ENCODE peak calls at places on chromosomes 16 and 17, in seven cellular contexts. G is heart left ventricle, T is uterus, C is thoracic aorta, X is endodermal cell, J is lung, D is RWPE1. K is an unnamed sample.

GRCh38 chr16:75179208-75179607 is 27.8 kb downstream of the CTRB2 start:
- DNase-seq in G (no peak), T (no peak), C (no peak), X (no peak), J (no peak), D (no peak), K (no peak)

GRCh38 chr17:27378482-27379200 is 77.6 kb upstream of the KSR1 start:
- DNase-seq in G (no peak), T (no peak), C (no peak), X (peak; percentile 20), J (no peak), D (no peak), K (no peak)

GRCh38 chr17:13228225-13228624 is 210.4 kb upstream of the ELAC2 start:
- DNase-seq in G (no peak), T (no peak), C (no peak), X (no peak), J (no peak), D (no peak), K (no peak)

GRCh38 chr16:3878610-3879009 is 1.9 kb downstream of the CREBBP start:
- DNase-seq in G (no peak), T (no peak), C (no peak), X (no peak), J (no peak), D (no peak), K (no peak)

GRCh38 chr16:80158766-80159165 is 382.0 kb upstream of the DYNLRB2 start:
- DNase-seq in G (no peak), T (no peak), C (no peak), X (no peak), J (no peak), D (peak; percentile 72), K (no peak)

GRCh38 chr16:68272501-68273209 is 8.3 kb downstream of the SLC7A6 start:
- DNase-seq in G (no peak), T (no peak), C (no peak), X (peak; percentile 63), J (no peak), D (no peak), K (no peak)

GRCh38 chr17:28643979-28644781 is 778 bp downstream of the BLTP2 start:
- DNase-seq in G (peak; percentile 54), T (no peak), C (no peak), X (peak; percentile 84), J (peak; percentile 64), D (peak; percentile 57), K (no peak)

GRCh38 chr17:30550512-30551273 is 73.5 kb downstream of the GOSR1 start:
- DNase-seq in G (no peak), T (no peak), C (no peak), X (peak; percentile 50), J (no peak), D (peak; percentile 11), K (no peak)

GRCh38 chr16:1877089-1877488 is 5.1 kb upstream of the MEIOB start:
- DNase-seq in G (no peak), T (no peak), C (no peak), X (no peak), J (no peak), D (no peak), K (no peak)

GRCh38 chr17:48506246-48506645 is 24.6 kb downstream of the HOXB1 start:
- DNase-seq in G (no peak), T (no peak), C (no peak), X (no peak), J (no peak), D (no peak), K (no peak)
- H3K27ac ChIP-seq in G (no peak overlapping the region), T (no peak overlapping the region), C (no peak overlapping the region), X (no peak overlapping the region), J (no peak overlapping the region), D (no peak overlapping the region), K (no peak overlapping the region)

DNA sequence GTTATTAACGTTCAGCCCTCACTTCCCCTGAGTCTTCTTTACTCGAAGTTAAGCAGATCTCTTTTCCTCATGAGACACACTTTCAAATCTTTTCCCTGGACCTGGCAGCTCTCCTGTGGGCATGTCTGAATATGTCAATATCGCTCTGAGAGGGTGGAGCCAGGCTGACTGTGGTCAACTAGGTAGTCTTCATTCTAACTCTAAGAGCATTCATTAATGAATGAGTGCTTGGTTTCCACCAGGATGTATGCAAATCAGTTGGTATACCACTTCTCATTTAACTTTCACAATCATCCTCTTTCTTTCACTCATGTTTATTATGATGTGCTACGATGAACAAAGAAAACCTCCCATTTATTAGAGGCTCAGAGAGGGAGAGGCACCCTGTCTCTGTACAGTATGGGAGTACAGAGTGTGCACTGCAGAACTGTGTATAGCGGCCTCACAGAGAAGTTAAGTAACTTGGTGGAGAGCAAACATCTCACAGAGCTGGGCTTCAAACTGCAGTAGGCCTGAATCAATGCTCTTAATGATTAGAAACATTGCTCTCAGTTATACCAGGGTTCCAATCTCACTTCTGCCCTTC is 39.9 kb downstream of the OTOA start:
- DNase-seq in G (no peak), T (no peak), C (no peak), X (no peak), J (no peak), D (peak; percentile 51), K (no peak)
- H3K27ac ChIP-seq in G (no peak overlapping the region), T (no peak overlapping the region), C (no peak overlapping the region), X (no peak overlapping the region), J (no peak overlapping the region), D (no peak overlapping the region), K (no peak overlapping the region)

GRCh38 chr17:58993322-58993721 is 113.4 kb downstream of the TRIM37 start:
- DNase-seq in G (no peak), T (no peak), C (no peak), X (no peak), J (no peak), D (no peak), K (no peak)
- H3K27ac ChIP-seq in G (no peak overlapping the region), T (no peak overlapping the region), C (no peak overlapping the region), X (no peak overlapping the region), J (no peak overlapping the region), D (no peak overlapping the region), K (no peak overlapping the region)

DNA sequence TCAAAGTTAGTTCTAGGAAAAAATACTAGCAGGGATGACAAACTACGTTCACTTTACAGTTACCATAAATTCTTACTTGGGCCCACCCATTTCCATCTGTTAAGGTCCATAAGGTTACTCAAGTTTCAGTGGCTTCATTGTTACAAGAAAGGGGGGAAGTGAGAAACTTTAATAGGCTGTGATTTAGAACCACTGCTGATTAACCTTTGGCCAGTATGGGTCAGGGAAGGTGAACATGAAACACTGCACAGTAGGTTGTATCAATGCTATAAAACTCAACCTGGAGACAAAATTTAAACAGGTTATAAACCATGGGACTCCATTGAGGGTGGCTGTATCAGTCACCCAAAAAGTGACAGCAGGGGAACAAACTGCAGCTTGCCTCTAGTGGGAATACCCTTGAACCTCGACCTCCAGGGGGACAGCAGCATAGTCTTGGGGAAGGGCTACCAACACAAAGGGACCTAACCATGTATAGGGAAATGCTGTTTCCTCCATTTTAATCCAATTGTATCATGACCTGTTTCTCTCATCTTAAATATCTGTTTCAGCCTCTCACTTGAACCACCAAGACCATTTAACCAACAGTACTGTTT is 10.4 kb downstream of the PTRH2 start:
- DNase-seq in G (no peak), T (no peak), C (no peak), X (no peak), J (no peak), D (no peak), K (no peak)
- H3K27ac ChIP-seq in G (no peak overlapping the region), T (no peak overlapping the region), C (no peak overlapping the region), X (no peak overlapping the region), J (no peak overlapping the region), D (no peak overlapping the region), K (no peak overlapping the region)

DNA sequence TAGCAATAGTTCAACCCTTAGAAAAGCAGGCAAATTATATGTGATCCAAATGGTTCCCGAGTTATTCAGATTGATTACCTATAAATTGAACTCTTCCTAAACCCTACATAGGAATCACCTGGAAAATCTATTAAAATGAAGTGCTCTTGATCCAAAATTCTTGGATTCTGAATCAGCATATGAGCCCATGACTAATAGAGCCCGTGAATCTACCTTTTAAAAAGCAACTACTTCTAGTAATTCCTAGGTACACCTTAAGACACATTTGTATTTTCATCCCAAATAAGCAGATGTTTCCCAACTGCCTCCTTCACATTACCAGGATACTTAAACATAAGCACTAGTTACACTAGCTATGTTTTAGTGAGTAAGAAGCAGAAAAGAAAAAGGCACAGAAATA is 1171.0 kb upstream of the GOT2 start:
- DNase-seq in G (no peak), T (no peak), C (no peak), X (no peak), J (no peak), D (peak; percentile 56), K (no peak)
- H3K27ac ChIP-seq in G (no peak overlapping the region), T (no peak overlapping the region), C (no peak overlapping the region), X (no peak overlapping the region), J (no peak overlapping the region), D (no peak overlapping the region), K (no peak overlapping the region)